ENCODE peak calls at places on chromosome 6, in six cellular contexts. O is spleen, T is ovary, D is tibial artery, I is right lobe of liver, J is esophagus squamous epithelium. N is an unnamed sample.

GRCh38 chr6:43937236-43938177 is 167.5 kb downstream of the VEGFA start:
- DNase-seq in J (no peak), O (peak), D (no peak), T (peak), I (no peak), N (no peak)

GRCh38 chr6:141667580-141668309 is 465.0 kb upstream of the GJE1 start:
- DNase-seq in O (no peak), I (no peak), J (no peak), T (no peak), D (no peak), N (no peak)

GRCh38 chr6:21935561-21936028 is 342.0 kb downstream of the SOX4 start:
- DNase-seq in J (no peak), O (no peak), D (no peak), I (peak), T (no peak), N (no peak)

GRCh38 chr6:130674604-130675003 is 152.6 kb upstream of the SMLR1 start:
- DNase-seq in D (no peak), I (no peak), J (no peak), T (no peak), O (no peak), N (no peak)

GRCh38 chr6:144223686-144224085 is 61.4 kb upstream of the UTRN start:
- DNase-seq in J (no peak), D (no peak), T (no peak), I (no peak), O (no peak), N (no peak)

GRCh38 chr6:46704562-46704961 is 16.9 kb downstream of the TDRD6 start:
- DNase-seq in J (no peak), O (no peak), T (no peak), I (no peak), D (no peak), N (no peak)

GRCh38 chr6:108666656-108667260 is 106.0 kb downstream of the FOXO3 start:
- DNase-seq in D (no peak), J (no peak), O (no peak), I (no peak), T (no peak), N (no peak)

GRCh38 chr6:55892749-55893357 is 17.5 kb upstream of the BMP5 start:
- DNase-seq in T (no peak), O (no peak), J (no peak), I (no peak), D (no peak), N (no peak)

GRCh38 chr6:28336284-28337024 is 506 bp upstream of the ZSCAN31 start:
- DNase-seq in D (no peak), I (no peak), O (no peak), J (no peak), T (no peak), N (no peak)

GRCh38 chr6:125918681-125919566 is 37.6 kb upstream of the HINT3 start:
- DNase-seq in O (no peak), I (no peak), T (no peak), D (peak), J (no peak), N (no peak)

GRCh38 chr6:147216915-147217314 is 12.7 kb downstream of the STXBP5 start:
- DNase-seq in I (no peak), O (no peak), J (no peak), T (no peak), D (no peak), N (no peak)

GRCh38 chr6:142226731-142227130 is 75.1 kb upstream of the ADGRG6 start:
- DNase-seq in D (no peak), O (no peak), T (no peak), J (no peak), I (no peak), N (no peak)

GRCh38 chr6:26328265-26328844 is 36.6 kb upstream of the BTN3A2 start:
- DNase-seq in D (no peak), I (no peak), J (no peak), O (no peak), T (no peak), N (no peak)

GRCh38 chr6:87104657-87105056 is 9.8 kb upstream of the CGA start:
- DNase-seq in J (no peak), D (no peak), I (no peak), O (no peak), T (no peak), N (no peak)

GRCh38 chr6:21000391-21000801 is 466.1 kb downstream of the CDKAL1 start:
- DNase-seq in I (no peak), O (no peak), T (no peak), D (no peak), J (no peak), N (no peak)

GRCh38 chr6:74534485-74535211 is 671.2 kb downstream of the COL12A1 start:
- DNase-seq in T (no peak), J (no peak), I (no peak), O (no peak), D (no peak), N (no peak)

GRCh38 chr6:2505624-2506023 is 245.1 kb downstream of the MYLK4 start:
- DNase-seq in O (no peak), T (no peak), I (no peak), J (no peak), D (no peak), N (no peak)

GRCh38 chr6:141309295-141309694 is 823.4 kb upstream of the GJE1 start:
- DNase-seq in O (no peak), J (no peak), I (no peak), T (no peak), D (no peak), N (no peak)

GRCh38 chr6:53070808-53071207 is 5.6 kb downstream of the FBXO9 start:
- DNase-seq in T (no peak), O (no peak), J (no peak), D (no peak), I (no peak), N (no peak)
- TF ChIP-seq CTCF in T (no peak), O (no peak), J (no peak), D (no peak), I (no peak), N (no peak)

GRCh38 chr6:151240036-151240685 is 394 bp downstream of the AKAP12 start:
- DNase-seq in O (peak), T (peak), D (peak), I (peak), J (no peak), N (peak)
- H3K27ac ChIP-seq in O (peak), T (peak), D (peak), I (peak), J (peak), N (peak)

GRCh38 chr6:159979136-159979874 is 10.4 kb downstream of the IGF2R start:
- DNase-seq in D (no peak), O (peak), J (no peak), I (no peak), T (no peak), N (no peak)
- TF ChIP-seq CTCF in D (no peak), O (no peak), J (no peak), I (no peak), T (no peak), N (no peak)

DNA sequence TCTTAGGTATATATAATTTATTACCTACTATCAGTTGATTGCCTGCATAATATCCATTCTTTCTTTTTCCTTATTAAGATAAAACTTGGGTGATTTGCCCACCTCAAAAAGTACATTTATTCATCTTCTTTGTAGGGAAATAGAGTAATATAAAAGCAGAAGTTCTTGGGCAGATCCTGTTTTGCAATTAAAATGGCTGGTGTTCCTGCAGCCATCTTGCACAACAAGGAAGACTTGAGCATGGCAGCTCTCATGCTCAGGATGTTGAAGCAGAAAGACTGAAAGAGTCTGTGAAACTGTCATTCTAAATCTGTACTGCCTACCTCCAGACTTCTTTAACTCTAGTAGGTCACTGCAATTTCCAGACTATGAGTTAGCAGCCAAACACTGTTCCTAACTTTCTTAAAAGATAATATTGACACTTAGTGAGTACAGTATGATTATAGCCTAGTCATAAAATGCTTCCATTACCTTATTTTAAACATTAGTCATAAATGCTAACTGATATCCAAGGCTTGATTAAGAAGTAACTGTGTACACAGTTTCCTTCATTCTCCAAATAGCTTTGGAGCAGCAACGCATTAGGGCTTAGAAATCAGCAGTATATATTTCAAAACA is 24.6 kb upstream of the HTR1B start:
- DNase-seq in O (no peak), I (no peak), D (no peak), T (no peak), J (no peak), N (no peak)
- H3K27ac ChIP-seq in O (no peak), I (no peak), D (no peak), T (no peak), J (no peak), N (no peak)

GRCh38 chr6:31510007-31510406 is 12.1 kb downstream of the MICB start:
- DNase-seq in J (no peak), T (no peak), I (no peak), O (no peak), D (no peak), N (no peak)
- TF ChIP-seq CTCF in J (no peak), T (no peak), I (no peak), O (no peak), D (no peak), N (no peak)